ENCODE peak calls at places on chromosome 14, in five cellular contexts. Z, H, P, U and A are unnamed samples.
A peak's percentile ranks its signal among the peaks of the same experiment; 100 is the strongest.

GRCh38 chr14:68144051-68144681 is 324.6 kb downstream of the RAD51B start:
- DNase-seq in P (no peak), Z (peak; percentile 66), H (no peak), U (peak; percentile 11), A (no peak)

GRCh38 chr14:89563503-89563902 is 146.5 kb upstream of the FOXN3 start:
- DNase-seq in P (no peak), H (no peak), U (no peak), Z (no peak), A (no peak)

GRCh38 chr14:39232554-39233415 is 930 bp upstream of the MIA2 start:
- DNase-seq in U (peak; percentile 78), H (no peak), P (peak; percentile 22), Z (no peak), A (peak; percentile 83)

GRCh38 chr14:95304342-95304741 is 15.4 kb downstream of the CLMN start:
- DNase-seq in H (no peak), P (no peak), Z (no peak), U (no peak), A (no peak)

GRCh38 chr14:72889366-72889765 is 4.5 kb downstream of the DPF3 start:
- DNase-seq in H (no peak), U (no peak), Z (no peak), P (no peak), A (no peak)

GRCh38 chr14:60094306-60094897 is 2.7 kb downstream of the PCNX4 start:
- DNase-seq in P (peak; percentile 68), U (peak; percentile 70), H (peak; percentile 35), Z (no peak), A (peak; percentile 44)

GRCh38 chr14:99522025-99522401 is 40.8 kb downstream of the CCNK start:
- DNase-seq in P (no peak), H (no peak), Z (peak; percentile 30), U (no peak), A (no peak)

GRCh38 chr14:93146119-93146518 is 30.4 kb upstream of the ITPK1 start:
- DNase-seq in Z (no peak), H (no peak), U (no peak), P (peak; percentile 53), A (no peak)

GRCh38 chr14:51539571-51540037 is 112.1 kb upstream of the FRMD6 start:
- DNase-seq in H (no peak), P (peak; percentile 17), U (peak; percentile 92), Z (no peak), A (peak; percentile 87)

DNA sequence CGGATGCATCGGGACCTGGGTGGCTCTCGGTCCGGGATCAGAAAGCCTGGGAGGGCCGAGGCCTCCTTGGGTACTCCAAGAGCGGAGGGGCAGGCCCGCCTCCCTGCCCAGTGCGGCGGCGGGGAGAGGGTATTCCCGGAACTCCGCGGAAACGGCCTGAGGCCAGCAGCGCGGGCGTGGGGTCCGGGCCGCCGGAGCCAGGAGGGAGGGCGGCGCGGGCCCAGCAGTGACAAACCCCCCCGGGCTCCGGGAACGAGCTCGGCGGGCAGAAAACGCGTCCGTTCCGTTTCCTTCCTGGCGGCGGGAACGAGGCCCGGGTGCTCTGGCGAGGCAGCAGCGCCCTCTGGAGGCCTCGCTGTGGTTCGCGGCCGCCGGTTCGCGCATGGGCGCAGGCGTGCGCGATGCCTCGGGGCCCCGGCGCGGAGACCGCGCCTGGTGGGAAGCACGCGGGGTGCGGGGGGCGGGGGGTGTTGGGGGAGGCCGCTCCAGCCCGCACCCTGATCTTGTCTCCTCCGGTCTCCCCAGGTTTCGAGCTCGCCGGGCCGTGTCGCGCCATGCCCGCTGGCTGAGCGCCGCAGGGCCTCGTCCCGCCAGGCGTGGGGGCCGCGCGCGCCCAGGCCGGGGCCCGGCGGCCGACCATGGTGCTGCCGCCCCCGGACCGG is 1.9 kb downstream of the TMEM121 start:
- DNase-seq in P (peak; percentile 87), U (peak; percentile 62), Z (peak; percentile 88), H (peak; percentile 80), A (peak; percentile 66)
- H3K4me3 ChIP-seq in P (peak overlapping the region; percentile 74), U (peak overlapping the region; percentile 47), Z (peak overlapping the region; percentile 77), H (peak overlapping the region; percentile 31), A (peak overlapping the region; percentile 69)

GRCh38 chr14:103854822-103855733 is 7.7 kb upstream of the PPP1R13B start:
- DNase-seq in H (peak; percentile 27), Z (no peak), U (no peak), P (no peak), A (no peak)
- TF ChIP-seq CTCF in H (no peak), Z (no peak), U (no peak), P (no peak), A (no peak)

DNA sequence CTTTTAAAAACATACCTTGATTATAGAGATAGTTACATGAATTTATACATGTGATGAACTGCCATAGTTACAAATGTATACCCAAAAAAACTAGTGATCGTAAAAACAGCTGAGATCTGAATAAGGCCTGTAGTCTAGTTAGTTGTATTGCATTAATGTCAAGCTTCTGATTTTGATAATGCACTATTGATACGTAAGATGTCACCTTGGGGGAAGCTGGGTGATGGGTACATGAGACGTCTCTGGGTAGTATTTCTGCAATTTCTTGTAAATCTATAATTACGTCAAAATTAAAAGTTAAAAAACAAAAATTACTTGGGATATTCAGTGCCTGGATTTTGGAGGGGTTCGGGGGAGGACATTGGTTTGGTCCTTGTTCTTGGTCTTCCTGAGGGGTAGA is 144.4 kb downstream of the SAMD4A start:
- DNase-seq in P (no peak), H (no peak), U (no peak), Z (no peak), A (no peak)
- H3K4me3 ChIP-seq in P (no peak overlapping the region), H (no peak overlapping the region), U (no peak overlapping the region), Z (no peak overlapping the region), A (no peak overlapping the region)

GRCh38 chr14:97180304-97181200 is 383.4 kb downstream of the VRK1 start:
- DNase-seq in H (no peak), U (no peak), Z (no peak), P (peak; percentile 40), A (no peak)

GRCh38 chr14:97179573-97179972 is 382.4 kb downstream of the VRK1 start:
- DNase-seq in U (no peak), H (no peak), Z (no peak), P (peak; percentile 81), A (no peak)

GRCh38 chr14:97187916-97188315 is 390.7 kb downstream of the VRK1 start:
- DNase-seq in U (no peak), Z (no peak), H (no peak), P (no peak), A (no peak)

GRCh38 chr14:97185186-97185585 is 388.0 kb downstream of the VRK1 start:
- DNase-seq in P (peak; percentile 61), U (no peak), Z (no peak), H (no peak), A (no peak)
- TF ChIP-seq CTCF in P (peak; percentile 52), U (no peak), Z (no peak), H (no peak), A (no peak)

GRCh38 chr14:61227893-61228591 is 53.1 kb downstream of the TMEM30B start:
- DNase-seq in U (no peak), Z (no peak), P (no peak), H (no peak), A (no peak)
- H3K4me3 ChIP-seq in U (no peak overlapping the region), Z (peak overlapping the region; percentile 17), P (no peak overlapping the region), H (no peak overlapping the region), A (no peak overlapping the region)

DNA sequence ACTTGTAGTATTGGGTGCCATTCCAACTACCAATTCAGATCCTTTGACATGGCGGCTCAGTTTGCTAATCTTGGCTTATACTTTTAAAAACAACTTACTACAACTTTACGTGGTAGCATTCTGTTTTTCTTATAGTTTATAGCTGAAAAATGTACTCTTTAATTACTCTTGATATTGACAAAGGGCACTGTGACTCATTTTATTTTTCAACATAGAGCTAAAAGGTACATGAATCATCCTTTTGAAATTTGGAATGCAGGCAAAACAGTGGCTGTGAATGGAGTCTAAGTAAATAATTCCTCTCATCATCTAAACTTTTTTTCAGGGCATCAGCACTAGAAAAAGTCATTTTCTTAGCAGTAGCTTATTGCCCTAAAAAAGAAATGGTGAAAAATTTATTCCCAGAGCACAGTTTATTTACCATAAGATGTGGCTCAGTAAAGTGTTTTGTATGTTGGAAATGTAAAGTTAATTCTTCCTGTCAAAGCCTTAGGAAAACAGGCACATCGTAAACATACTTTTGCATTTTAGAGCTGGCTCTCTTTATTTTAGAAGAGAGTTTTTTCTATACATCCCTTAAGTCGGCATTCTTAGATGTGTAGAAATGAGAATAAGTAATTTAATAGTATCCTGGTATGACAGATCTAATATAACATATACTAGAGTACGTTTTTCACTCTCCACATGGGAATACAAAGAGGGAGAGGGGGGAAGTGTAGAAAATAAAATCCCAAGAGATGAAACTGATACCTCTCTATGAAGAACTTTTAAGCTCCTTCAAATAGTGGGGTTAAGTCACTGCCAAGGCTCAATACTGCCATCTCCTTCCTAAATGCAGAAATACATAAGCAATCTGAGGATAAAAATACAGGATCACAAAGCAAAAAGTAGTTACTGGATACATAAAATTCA is 55.2 kb downstream of the SLC25A21 start:
- DNase-seq in H (no peak), U (peak; percentile 60), P (no peak), Z (no peak), A (peak; percentile 67)
- TF ChIP-seq CTCF in H (peak; percentile 16), U (peak; percentile 68), P (no peak), Z (no peak), A (peak; percentile 72)

DNA sequence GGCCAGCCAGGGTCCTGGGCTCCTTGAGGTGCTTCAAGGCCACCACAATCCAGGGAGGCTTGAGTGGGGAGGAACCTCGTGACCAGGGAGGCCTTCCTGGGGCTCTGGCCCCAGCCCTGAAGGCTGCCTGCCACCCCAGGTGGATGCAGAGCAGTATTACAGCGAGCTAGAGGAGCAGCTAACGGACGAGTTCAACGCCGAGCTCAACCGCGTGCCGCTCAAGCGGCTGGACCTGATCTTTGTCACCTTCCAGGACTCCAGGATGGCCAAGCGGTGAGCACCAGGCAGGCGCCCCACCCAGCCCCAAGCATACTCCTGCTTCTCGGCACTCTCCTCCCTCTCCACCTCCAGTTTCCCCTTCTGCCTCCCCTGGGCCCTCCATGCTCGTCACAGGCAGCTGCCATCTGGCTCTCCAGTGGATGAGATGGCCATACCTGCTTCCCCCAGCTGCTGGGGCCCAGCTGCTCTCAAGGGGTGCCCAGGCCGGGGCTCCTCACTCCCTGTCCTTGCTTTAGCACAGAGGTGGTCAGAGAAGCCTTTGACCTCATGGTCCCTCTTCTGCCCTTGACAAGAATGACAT is 30.6 kb downstream of the NGB start:
- DNase-seq in Z (peak; percentile 36), U (no peak), P (no peak), H (no peak), A (no peak)
- H3K4me3 ChIP-seq in Z (no peak overlapping the region), U (no peak overlapping the region), P (no peak overlapping the region), H (no peak overlapping the region), A (no peak overlapping the region)

GRCh38 chr14:75566321-75566720 is 12.1 kb upstream of the FLVCR2 start:
- DNase-seq in U (no peak), Z (no peak), P (peak; percentile 63), H (no peak), A (no peak)
- TF ChIP-seq CTCF in U (no peak), Z (no peak), P (no peak), H (no peak), A (no peak)

GRCh38 chr14:22123188-22123560 is 449.6 kb upstream of the OR4E1 start:
- DNase-seq in U (no peak), Z (no peak), P (no peak), H (no peak), A (no peak)

GRCh38 chr14:22118894-22119477 is 445.4 kb upstream of the OR4E1 start:
- DNase-seq in U (peak; percentile 80), H (no peak), P (no peak), Z (no peak), A (no peak)

GRCh38 chr14:22122227-22123187 is 448.9 kb upstream of the OR4E1 start:
- DNase-seq in H (no peak), P (no peak), U (peak; percentile 5), Z (no peak), A (no peak)

GRCh38 chr14:22124071-22124613 is 450.5 kb upstream of the OR4E1 start:
- DNase-seq in P (no peak), Z (no peak), H (no peak), U (no peak), A (no peak)
- H3K4me3 ChIP-seq in P (no peak overlapping the region), Z (no peak overlapping the region), H (no peak overlapping the region), U (no peak overlapping the region), A (no peak overlapping the region)